ENCODE peak calls at places on chromosomes 4 and X, in six cellular contexts. B is SK-N-SH, X is HCT116, L is GM23248, P is hepatocyte, Y is MM.1S. J is an unnamed sample.

GRCh38 chrX:130836447-130836846 is 66.6 kb downstream of the ENOX2 start:
- DNase-seq in B (no peak), X (no peak), L (no peak), P (peak; percentile 12), Y (no peak), J (no peak)

GRCh38 chrX:6735235-6735634 is 200.3 kb upstream of the VCX3A start:
- DNase-seq in B (no peak), X (no peak), L (no peak), P (no peak), Y (no peak), J (no peak)

GRCh38 chr4:112297495-112297894 is 326 bp downstream of the ALPK1 start:
- DNase-seq in B (no peak), X (no peak), L (peak; percentile 29), P (no peak), Y (no peak), J (no peak)

GRCh38 chr4:156948133-156948532 is 23.5 kb downstream of the PDGFC start:
- DNase-seq in B (no peak), X (no peak), L (no peak), P (no peak), Y (no peak), J (no peak)

GRCh38 chr4:108168672-108169562 is at the start of gene LEF1:
- DNase-seq in B (peak; percentile 63), X (no peak), L (peak; percentile 51), P (peak; percentile 78), Y (peak; percentile 90), J (peak; percentile 93)

GRCh38 chr4:30380404-30380998 is 339.7 kb upstream of the PCDH7 start:
- DNase-seq in B (peak; percentile 17), X (peak; percentile 65), L (peak; percentile 65), P (peak; percentile 83), Y (peak; percentile 80), J (peak; percentile 82)

GRCh38 chr4:40193578-40193977 is 3.3 kb upstream of the RHOH start:
- DNase-seq in B (no peak), X (no peak), L (no peak), P (no peak), Y (no peak), J (no peak)

GRCh38 chrX:135477576-135477975 is 42.9 kb upstream of the INTS6L start:
- DNase-seq in B (peak; percentile 20), X (peak; percentile 29), L (peak; percentile 55), P (peak; percentile 78), Y (peak; percentile 57), J (peak; percentile 75)

GRCh38 chr4:56803473-56803872 is 18.0 kb downstream of the SPINK2 start:
- DNase-seq in B (no peak), X (no peak), L (no peak), P (peak; percentile 24), Y (peak; percentile 75), J (no peak)

GRCh38 chr4:80226091-80226490 is 28.8 kb downstream of the PRDM8 start:
- DNase-seq in B (no peak), X (no peak), L (peak; percentile 71), P (no peak), Y (no peak), J (no peak)

GRCh38 chr4:81030617-81031388 is at the start of gene BMP3:
- DNase-seq in B (no peak), X (no peak), L (peak; percentile 52), P (peak; percentile 40), Y (no peak), J (peak; percentile 74)

GRCh38 chrX:40262641-40263560 is 165.1 kb upstream of the BCOR start:
- DNase-seq in B (no peak), X (peak; percentile 7), L (peak; percentile 65), P (peak; percentile 32), Y (no peak), J (no peak)

GRCh38 chrX:38970845-38971244 is 169.6 kb downstream of the MID1IP1 start:
- DNase-seq in B (no peak), X (no peak), L (no peak), P (no peak), Y (no peak), J (no peak)

GRCh38 chrX:11886745-11887144 is 128.7 kb downstream of the MSL3 start:
- DNase-seq in B (no peak), X (no peak), L (no peak), P (no peak), Y (no peak), J (no peak)

GRCh38 chrX:1767026-1767425 is 152.2 kb downstream of the ASMT start:
- DNase-seq in B (no peak), X (no peak), L (no peak), P (no peak), Y (no peak), J (peak; percentile 60)

GRCh38 chr4:24507439-24507838 is 76.9 kb downstream of the DHX15 start:
- DNase-seq in B (no peak), X (no peak), L (no peak), P (no peak), Y (no peak), J (no peak)

GRCh38 chr4:35710343-35710742 is 534.0 kb downstream of the ARAP2 start:
- DNase-seq in B (no peak), X (no peak), L (no peak), P (no peak), Y (no peak), J (no peak)
- H3K4me1 ChIP-seq in B (no peaks in the 10 kb centered on the region), X (no peaks in the 10 kb centered on the region), L (no peaks in the 10 kb centered on the region), P (no peaks in the 10 kb centered on the region), Y (no peaks in the 10 kb centered on the region), J (no peaks in the 10 kb centered on the region)

DNA sequence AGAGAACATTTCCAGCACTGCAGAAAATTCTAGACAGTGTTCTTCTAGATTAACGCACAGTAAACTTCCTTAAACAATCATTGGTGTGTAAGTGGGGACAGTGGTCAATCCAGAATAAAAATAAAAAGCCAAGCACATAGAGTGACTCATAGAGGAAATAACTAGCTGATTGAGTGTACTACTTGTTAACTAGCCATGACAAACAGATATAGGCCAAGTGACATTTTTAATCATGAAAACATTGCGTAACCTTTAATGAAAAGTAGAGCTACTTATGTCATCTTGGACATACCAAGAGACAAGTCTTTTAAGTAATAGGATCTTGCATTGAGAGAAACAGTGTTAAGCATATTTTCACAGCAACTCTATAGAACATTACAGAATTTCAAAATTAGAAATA is 233.9 kb upstream of the MAB21L2 start:
- DNase-seq in B (no peak), X (peak; percentile 41), L (peak; percentile 60), P (no peak), Y (no peak), J (no peak)
- TF ChIP-seq EZH2phosphoT487 in B (no peak), X (no peak), L (no peak), P (no peak), Y (no peak), J (no peak)

GRCh38 chr4:170672571-170672970 is 582.8 kb upstream of the AADAT start:
- DNase-seq in B (no peak), X (no peak), L (peak; percentile 36), P (no peak), Y (no peak), J (no peak)
- H2AFZ ChIP-seq in B (peak overlapping the region; percentile 47), X (peak overlapping the region; percentile 23), L (no peak overlapping the region), P (no peak overlapping the region), Y (no peak overlapping the region), J (no peak overlapping the region)

GRCh38 chrX:118548831-118549230 is 53.2 kb downstream of the DOCK11 start:
- DNase-seq in B (no peak), X (no peak), L (no peak), P (no peak), Y (no peak), J (no peak)
- H3K4me1 ChIP-seq in B (peaks cover 4% of the 10 kb centered on the region), X (peaks cover 6% of the 10 kb centered on the region), L (peaks cover 36% of the 10 kb centered on the region), P (no peaks in the 10 kb centered on the region), Y (no peaks in the 10 kb centered on the region), J (no peaks in the 10 kb centered on the region)

GRCh38 chrX:9947395-9947794 is 19.8 kb upstream of the CLDN34 start:
- DNase-seq in B (no peak), X (no peak), L (no peak), P (no peak), Y (no peak), J (no peak)

GRCh38 chrX:9943420-9943819 is 23.7 kb upstream of the CLDN34 start:
- DNase-seq in B (no peak), X (no peak), L (no peak), P (no peak), Y (no peak), J (no peak)

GRCh38 chrX:9940397-9940796 is 26.8 kb upstream of the CLDN34 start:
- DNase-seq in B (no peak), X (no peak), L (peak; percentile 66), P (no peak), Y (no peak), J (no peak)

GRCh38 chrX:9938516-9938915 is 28.6 kb upstream of the CLDN34 start:
- DNase-seq in B (no peak), X (no peak), L (no peak), P (no peak), Y (no peak), J (no peak)

GRCh38 chrX:9942086-9942485 is 25.1 kb upstream of the CLDN34 start:
- DNase-seq in B (no peak), X (no peak), L (no peak), P (no peak), Y (peak; percentile 67), J (no peak)
- TF ChIP-seq EZH2phosphoT487 in B (no peak), X (no peak), L (no peak), P (no peak), Y (no peak), J (no peak)

GRCh38 chrX:81195712-81196111 is 6.0 kb downstream of the HMGN5 start:
- DNase-seq in B (peak; percentile 38), X (peak; percentile 33), L (peak; percentile 65), P (peak; percentile 61), Y (peak; percentile 72), J (peak; percentile 60)
- H2AFZ ChIP-seq in B (no peak overlapping the region), X (no peak overlapping the region), L (peak overlapping the region; percentile 62), P (no peak overlapping the region), Y (no peak overlapping the region), J (no peak overlapping the region)

DNA sequence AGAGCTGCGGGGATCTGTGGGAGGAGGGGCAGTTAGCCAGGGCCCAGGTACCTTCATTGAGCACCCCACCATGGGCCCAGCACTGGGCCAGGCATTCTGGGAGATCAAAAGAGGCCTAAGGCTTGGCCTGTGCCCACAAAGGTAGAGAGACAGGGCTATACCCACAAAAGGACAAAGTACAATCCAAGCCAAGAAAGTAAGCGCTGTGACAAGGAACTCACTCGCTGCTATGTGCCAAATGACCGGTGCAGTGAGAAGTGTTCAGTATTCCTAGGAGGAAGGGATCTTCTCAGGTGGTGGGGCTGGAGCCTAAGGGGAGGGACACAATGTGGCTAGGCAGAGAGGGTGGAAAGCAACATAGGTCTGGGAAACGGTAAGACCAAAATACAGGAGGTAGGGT is 8.8 kb upstream of the FRMPD3 start:
- DNase-seq in B (no peak), X (no peak), L (no peak), P (no peak), Y (no peak), J (no peak)
- H3K4me1 ChIP-seq in B (no peaks in the 10 kb centered on the region), X (peaks cover 3% of the 10 kb centered on the region), L (no peaks in the 10 kb centered on the region), P (peaks cover 6% of the 10 kb centered on the region), Y (no peaks in the 10 kb centered on the region), J (peaks cover 4% of the 10 kb centered on the region)

J was measured in neural progenitor cell.